ENCODE peak calls at places on chromosomes 3 and 15, in six cellular contexts. T, K, A, G, Y and B are unnamed samples.

GRCh38 chr3:185215873-185216586 is 37.8 kb downstream of the EHHADH start:
- DNase-seq in T (peak), K (peak), Y (no peak), G (peak), A (no peak), B (no peak)

GRCh38 chr3:14216257-14217048 is 37.8 kb downstream of the LSM3 start:
- DNase-seq in K (peak), A (no peak), G (peak), Y (no peak), T (no peak), B (peak)

GRCh38 chr3:76043746-76044145 is 258.4 kb upstream of the ZNF717 start:
- DNase-seq in G (no peak), T (no peak), K (no peak), A (no peak), Y (no peak), B (no peak)

GRCh38 chr3:61858054-61858453 is 296.7 kb downstream of the PTPRG start:
- DNase-seq in T (peak), K (no peak), Y (no peak), A (no peak), G (no peak), B (no peak)

GRCh38 chr3:98812851-98813374 is 49.8 kb downstream of the ST3GAL6 start:
- DNase-seq in Y (no peak), T (peak), A (peak), K (peak), G (peak), B (peak)

GRCh38 chr3:149618151-149619123 is 39.4 kb downstream of the WWTR1 start:
- DNase-seq in Y (no peak), G (no peak), A (no peak), T (no peak), K (peak), B (no peak)

GRCh38 chr3:122577409-122578028 is at the start of gene PARP15:
- DNase-seq in K (no peak), G (no peak), Y (no peak), T (no peak), A (peak), B (no peak)

GRCh38 chr15:85401108-85401765 is 20.8 kb downstream of the AKAP13 start:
- DNase-seq in Y (no peak), K (no peak), T (no peak), G (no peak), A (no peak), B (no peak)

GRCh38 chr3:156646958-156647357 is 27.4 kb upstream of the TIPARP start:
- DNase-seq in K (no peak), Y (no peak), T (no peak), G (no peak), A (no peak), B (no peak)

GRCh38 chr15:77611767-77612166 is 20.9 kb downstream of the LINGO1 start:
- DNase-seq in Y (no peak), K (no peak), G (no peak), A (no peak), T (no peak), B (no peak)
- TF ChIP-seq BHLHE40 in Y (no peak), K (no peak), G (no peak), A (no peak), T (no peak), B (no peak)

GRCh38 chr15:66713843-66714508 is 11.9 kb downstream of the SMAD6 start:
- DNase-seq in Y (peak), A (no peak), T (no peak), G (no peak), K (no peak), B (no peak)

GRCh38 chr15:66716668-66717025 is 14.6 kb downstream of the SMAD6 start:
- DNase-seq in G (no peak), T (no peak), Y (no peak), K (no peak), A (no peak), B (no peak)

GRCh38 chr15:66715181-66715624 is 13.2 kb downstream of the SMAD6 start:
- DNase-seq in G (peak), K (no peak), Y (no peak), T (no peak), A (no peak), B (no peak)

GRCh38 chr15:66715736-66716667 is 14.0 kb downstream of the SMAD6 start:
- DNase-seq in Y (no peak), K (no peak), G (no peak), A (no peak), T (no peak), B (no peak)

GRCh38 chr15:66714543-66714981 is 12.5 kb downstream of the SMAD6 start:
- DNase-seq in G (no peak), A (no peak), Y (no peak), T (peak), K (no peak), B (no peak)
- TF ChIP-seq BHLHE40 in G (no peak), A (no peak), Y (no peak), T (no peak), K (no peak), B (no peak)

GRCh38 chr3:140529558-140529957 is 148.3 kb upstream of the TRIM42 start:
- DNase-seq in G (no peak), K (no peak), A (no peak), T (no peak), Y (no peak), B (no peak)
- TF ChIP-seq BHLHE40 in G (no peak), K (no peak), A (no peak), T (no peak), Y (no peak), B (no peak)

GRCh38 chr3:117218709-117219108 is 509.1 kb downstream of the TUSC7 start:
- DNase-seq in G (no peak), T (no peak), Y (no peak), K (no peak), A (no peak), B (no peak)
- TF ChIP-seq BHLHE40 in G (no peak), T (no peak), Y (no peak), K (no peak), A (no peak), B (no peak)

GRCh38 chr3:45553469-45553974 is 41.0 kb upstream of the LIMD1 start:
- DNase-seq in Y (no peak), K (no peak), A (peak), G (no peak), T (peak), B (no peak)

GRCh38 chr3:45549961-45550360 is 44.6 kb upstream of the LIMD1 start:
- DNase-seq in G (no peak), A (no peak), Y (no peak), K (no peak), T (no peak), B (no peak)

GRCh38 chr3:45552773-45553371 is 41.7 kb upstream of the LIMD1 start:
- DNase-seq in K (no peak), T (no peak), G (no peak), A (no peak), Y (no peak), B (no peak)

GRCh38 chr3:45552031-45552772 is 42.3 kb upstream of the LIMD1 start:
- DNase-seq in A (peak), T (no peak), K (no peak), G (no peak), Y (no peak), B (no peak)

GRCh38 chr3:45551214-45552010 is 43.1 kb upstream of the LIMD1 start:
- DNase-seq in T (peak), Y (no peak), K (peak), A (peak), G (peak), B (no peak)
- TF ChIP-seq BHLHE40 in T (peak), Y (no peak), K (no peak), A (peak), G (no peak), B (no peak)

GRCh38 chr3:102195198-102195948 is 239.4 kb upstream of the ZPLD1 start:
- DNase-seq in G (no peak), K (peak), A (no peak), T (no peak), Y (no peak), B (no peak)
- TF ChIP-seq BHLHE40 in G (no peak), K (no peak), A (no peak), T (no peak), Y (no peak), B (no peak)

GRCh38 chr15:71456812-71457211 is 341.5 kb downstream of the THSD4 start:
- DNase-seq in G (no peak), T (no peak), K (no peak), A (no peak), Y (no peak), B (no peak)
- TF ChIP-seq BHLHE40 in G (no peak), T (no peak), K (no peak), A (no peak), Y (no peak), B (no peak)

GRCh38 chr15:82539690-82540054 is 585 bp downstream of the RPS17 start:
- DNase-seq in T (no peak), G (no peak), Y (no peak), K (no peak), A (peak), B (no peak)
- TF ChIP-seq BHLHE40 in T (no peak), G (no peak), Y (no peak), K (no peak), A (no peak), B (no peak)